ENCODE peak calls at places on chromosome 1, in five cellular contexts. N is pancreas, R is IMR-90, Q is cardiac fibroblast, L is GM06990. Y is an unnamed sample.

GRCh38 chr1:188425687-188426086 is 1596.9 kb downstream of the PLA2G4A start:
- DNase-seq in N (no peak), L (no peak), Q (peak), R (peak), Y (peak)

GRCh38 chr1:110482662-110483307 is 31.8 kb downstream of the PROK1 start:
- DNase-seq in N (no peak), L (no peak), Q (no peak), R (no peak), Y (no peak)

GRCh38 chr1:3680488-3681230 is 28.3 kb downstream of the TP73 start:
- DNase-seq in N (no peak), R (no peak), Q (no peak), L (no peak), Y (no peak)

GRCh38 chr1:38225745-38226144 is 179.2 kb upstream of the POU3F1 start:
- DNase-seq in N (no peak), R (no peak), L (no peak), Q (no peak), Y (no peak)

GRCh38 chr1:92343061-92343460 is 44.2 kb downstream of the RPAP2 start:
- DNase-seq in L (no peak), N (no peak), Q (no peak), R (no peak), Y (peak)

GRCh38 chr1:205950280-205950679 is 7.0 kb upstream of the SLC26A9 start:
- DNase-seq in L (no peak), R (peak), Q (peak), N (peak), Y (no peak)

GRCh38 chr1:112833806-112834205 is 118.7 kb upstream of the PPM1J start:
- DNase-seq in N (no peak), Q (no peak), L (no peak), R (peak), Y (no peak)

GRCh38 chr1:16015960-16016901 is 1.6 kb downstream of the HSPB7 start:
- DNase-seq in N (no peak), R (no peak), L (no peak), Q (no peak), Y (no peak)

GRCh38 chr1:223842784-223843183 is 3.0 kb downstream of the TP53BP2 start:
- DNase-seq in R (no peak), Q (no peak), N (no peak), L (peak), Y (no peak)

GRCh38 chr1:223845810-223846667 is at the start of gene TP53BP2:
- DNase-seq in N (peak), L (peak), Q (peak), R (peak), Y (peak)

GRCh38 chr1:223844962-223845809 is 561 bp downstream of the TP53BP2 start:
- DNase-seq in N (peak), L (peak), R (peak), Q (peak), Y (peak)

GRCh38 chr1:223844521-223844961 is 1.2 kb downstream of the TP53BP2 start:
- DNase-seq in L (no peak), R (no peak), N (no peak), Q (peak), Y (no peak)

GRCh38 chr1:223843934-223844333 is 1.8 kb downstream of the TP53BP2 start:
- DNase-seq in R (no peak), N (no peak), Q (peak), L (no peak), Y (no peak)
- H3K4me3 ChIP-seq in R (peak), N (no peak), Q (peak), L (no peak), Y (peak)

DNA sequence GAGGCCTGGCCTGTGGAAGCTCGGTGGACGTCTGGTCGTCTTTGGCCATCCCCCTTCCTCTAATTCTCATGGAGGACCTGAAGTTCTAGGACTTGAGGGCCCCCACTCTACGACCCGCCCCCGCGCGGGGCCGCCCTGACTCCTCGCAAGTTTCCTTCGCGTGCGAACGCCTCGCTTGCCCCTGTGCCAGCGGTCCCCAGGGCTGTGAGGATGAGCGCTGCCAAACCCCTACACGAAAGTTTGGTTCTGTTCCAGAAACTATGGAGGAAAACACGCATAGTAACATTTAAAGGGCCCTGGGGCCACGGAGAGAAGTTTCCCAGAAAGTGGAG is 294 bp upstream of the GNG12 start:
- DNase-seq in N (no peak), L (no peak), R (peak), Q (peak), Y (peak)
- TF ChIP-seq CTCF in N (no peak), L (no peak), R (no peak), Q (no peak), Y (no peak)

DNA sequence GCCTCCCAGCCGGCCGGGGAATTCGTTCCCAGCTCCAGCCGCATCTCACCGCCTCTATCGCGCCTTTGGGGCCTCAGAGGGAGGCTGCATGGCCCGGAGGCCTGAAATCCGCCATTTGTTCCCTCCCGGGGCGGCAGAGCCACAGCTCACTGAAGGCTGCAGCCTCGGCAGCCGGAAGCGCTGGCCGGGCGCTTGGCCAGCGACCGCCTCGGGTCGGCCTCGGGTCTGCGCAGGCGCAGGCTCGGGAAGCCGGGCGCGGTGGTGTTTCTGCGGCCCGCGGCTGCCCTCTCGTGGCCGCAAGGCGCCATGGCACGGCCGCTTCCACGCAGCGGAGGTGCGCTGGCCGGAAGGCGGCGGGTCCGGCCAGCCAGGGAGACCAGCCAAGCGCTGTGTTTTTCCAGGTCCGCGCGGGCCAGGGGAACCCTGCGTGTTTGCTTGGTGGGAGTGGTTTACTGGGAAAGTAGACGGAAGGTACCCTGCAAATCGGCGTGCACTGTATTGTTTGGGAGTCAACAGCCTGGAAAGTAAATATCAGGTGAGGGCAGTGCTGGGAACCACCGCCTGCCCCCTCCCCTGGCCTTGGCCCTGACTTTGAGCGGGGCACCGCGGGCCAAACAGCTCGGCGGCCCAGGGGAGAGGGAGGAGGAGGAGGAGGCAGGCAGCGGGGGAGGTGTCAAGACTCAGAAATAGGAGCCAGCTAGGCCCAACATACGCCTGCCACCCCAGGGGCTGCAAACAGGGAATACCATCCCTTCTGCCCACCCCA is 52.7 kb upstream of the CD34 start:
- DNase-seq in Q (peak), N (peak), R (peak), L (peak), Y (peak)
- H3K4me3 ChIP-seq in Q (peak), N (peak), R (peak), L (peak), Y (peak)

GRCh38 chr1:153773004-153773921 is 1.9 kb upstream of the SLC27A3 start:
- DNase-seq in N (no peak), L (no peak), R (no peak), Q (no peak), Y (no peak)

GRCh38 chr1:153770812-153771211 is 4.4 kb upstream of the SLC27A3 start:
- DNase-seq in R (no peak), L (no peak), Q (no peak), N (no peak), Y (peak)

GRCh38 chr1:153774036-153774435 is 1.2 kb upstream of the SLC27A3 start:
- DNase-seq in R (no peak), L (no peak), N (no peak), Q (no peak), Y (no peak)

GRCh38 chr1:153771241-153771640 is 4.0 kb upstream of the SLC27A3 start:
- DNase-seq in N (no peak), Q (no peak), L (no peak), R (no peak), Y (peak)

GRCh38 chr1:153771841-153772593 is 3.2 kb upstream of the SLC27A3 start:
- DNase-seq in L (no peak), Q (no peak), R (no peak), N (no peak), Y (no peak)
- TF ChIP-seq CTCF in L (peak), Q (peak), R (peak), N (no peak), Y (peak)

DNA sequence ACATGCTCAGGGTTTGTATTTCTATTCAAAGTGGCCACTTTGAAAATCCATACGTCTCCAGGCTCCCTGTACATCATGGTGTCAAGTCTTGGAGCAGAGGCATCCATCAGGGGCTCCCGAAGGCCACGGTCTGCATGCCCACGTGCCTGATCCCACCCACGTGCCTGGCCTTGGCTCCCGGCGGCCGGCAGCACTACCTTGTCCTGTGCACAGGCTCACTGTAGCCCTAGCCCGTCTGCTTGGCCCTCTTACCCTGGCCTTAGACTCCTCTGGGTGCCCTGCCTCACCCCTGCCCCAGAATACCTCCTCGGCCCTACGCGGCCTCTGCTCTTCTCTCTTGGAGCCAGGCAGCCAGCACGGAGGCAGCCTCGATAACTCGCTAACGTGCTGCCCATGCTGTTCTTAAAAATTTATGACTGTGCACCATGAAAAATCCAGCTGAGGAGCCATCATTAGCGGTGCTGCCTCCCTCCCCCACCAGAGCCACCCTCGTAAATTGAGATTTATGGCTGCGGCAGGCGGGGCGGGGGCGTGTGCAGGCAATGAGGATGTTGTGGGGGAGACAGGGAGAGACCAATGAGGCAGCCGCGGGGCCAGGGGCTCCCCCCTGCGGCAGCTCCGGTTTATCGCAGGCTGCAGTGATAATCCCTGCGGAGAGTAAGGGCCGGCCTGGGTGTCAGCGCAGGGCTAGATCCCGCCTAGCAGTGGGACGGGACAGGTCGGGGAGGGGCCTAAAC is 24.6 kb downstream of the DMAP1 start:
- DNase-seq in N (no peak), L (peak), Q (no peak), R (peak), Y (peak)
- H3K4me3 ChIP-seq in N (no peak), L (no peak), Q (no peak), R (no peak), Y (peak)

GRCh38 chr1:216670118-216670870 is 52.9 kb downstream of the ESRRG start:
- DNase-seq in N (no peak), L (no peak), Q (peak), R (peak), Y (peak)
- TF ChIP-seq CTCF in N (no peak), L (no peak), Q (no peak), R (no peak), Y (no peak)

DNA sequence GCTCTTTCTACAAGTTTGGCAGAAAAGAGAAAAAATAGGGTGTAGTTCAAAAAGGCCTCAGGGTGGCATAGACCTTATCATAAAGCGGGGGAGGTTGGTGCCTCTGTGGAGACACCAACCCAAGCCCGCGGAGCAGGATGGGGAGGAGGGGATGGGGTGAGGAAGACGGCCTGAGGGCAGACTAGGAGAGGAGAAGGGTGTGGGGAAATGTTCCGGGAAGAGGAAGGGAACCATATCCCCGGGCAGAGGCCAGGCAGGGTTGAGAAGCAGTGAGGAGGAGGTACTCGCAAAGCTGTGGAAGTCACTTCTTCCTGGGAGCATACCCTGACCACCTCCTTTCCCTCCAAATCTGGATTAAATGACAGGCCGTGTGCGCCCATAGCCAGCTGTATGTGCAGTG is 17.4 kb upstream of the SHE start:
- DNase-seq in N (no peak), Q (no peak), L (no peak), R (no peak), Y (no peak)
- H3K4me3 ChIP-seq in N (no peak), Q (no peak), L (no peak), R (no peak), Y (no peak)

GRCh38 chr1:2554621-2555387 is 1.4 kb upstream of the TNFRSF14 start:
- DNase-seq in Q (no peak), L (peak), N (no peak), R (no peak), Y (no peak)
- TF ChIP-seq CTCF in Q (peak), L (peak), N (no peak), R (peak), Y (peak)

GRCh38 chr1:240768979-240769378 is 157.0 kb upstream of the GREM2 start:
- DNase-seq in N (no peak), L (no peak), R (no peak), Q (no peak), Y (no peak)

GRCh38 chr1:240771450-240771849 is 159.5 kb upstream of the GREM2 start:
- DNase-seq in Q (no peak), R (no peak), N (no peak), L (no peak), Y (no peak)

GRCh38 chr1:240763771-240764170 is 151.8 kb upstream of the GREM2 start:
- DNase-seq in N (no peak), L (no peak), Q (no peak), R (no peak), Y (no peak)

GRCh38 chr1:240766831-240767230 is 154.9 kb upstream of the GREM2 start:
- DNase-seq in N (no peak), Q (peak), R (peak), L (no peak), Y (no peak)

DNA sequence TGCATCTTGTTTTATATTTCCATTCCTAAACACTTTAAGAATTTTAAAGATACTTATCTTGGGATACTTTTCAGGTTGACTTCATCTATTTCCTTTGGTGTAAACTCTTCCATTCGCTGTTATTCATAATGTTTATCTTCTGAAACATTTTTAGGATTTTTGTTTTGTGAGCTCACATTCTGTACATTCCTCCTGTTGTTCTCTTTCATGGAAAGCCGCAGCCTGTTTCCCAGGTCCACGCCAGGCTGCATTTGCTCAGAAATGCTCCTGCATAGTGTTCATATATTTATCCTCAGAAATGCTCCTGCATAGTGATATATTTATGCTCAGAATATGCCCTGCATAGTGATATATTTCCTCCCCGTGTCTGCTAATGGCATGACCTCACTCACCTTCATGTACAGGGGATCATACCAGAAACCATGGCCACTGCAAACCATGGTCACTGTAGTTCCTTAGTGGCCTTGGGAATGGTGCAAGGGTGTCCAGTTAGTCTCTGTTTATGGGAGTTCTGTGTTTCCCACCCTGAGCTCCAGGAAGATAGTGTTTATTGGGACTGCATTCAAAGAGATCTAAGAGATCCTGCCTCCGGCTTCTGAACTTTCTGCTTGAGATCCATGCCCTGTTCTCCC is 153.9 kb upstream of the GREM2 start:
- DNase-seq in L (no peak), N (no peak), Q (peak), R (peak), Y (peak)
- H3K4me3 ChIP-seq in L (no peak), N (no peak), Q (no peak), R (no peak), Y (no peak)

GRCh38 chr1:181739214-181739613 is 255.9 kb downstream of the CACNA1E start:
- DNase-seq in Q (no peak), L (no peak), N (no peak), R (no peak), Y (no peak)
- TF ChIP-seq CTCF in Q (no peak), L (no peak), N (no peak), R (no peak), Y (no peak)